ENCODE peak calls at places on chromosomes 1 and 21, in seven cellular contexts. C is body of pancreas, D is PC-9, L is GM23338, K is SK-N-MC, H is heart left ventricle, N is substantia nigra. J is an unnamed sample.

GRCh38 chr1:26833432-26834405 is 7.2 kb downstream of the ZDHHC18 start:
- DNase-seq in C (no peak), D (no peak), L (no peak), K (no peak), H (peak), N (no peak), J (no peak)

GRCh38 chr1:2125375-2126211 is 69.0 kb downstream of the FAAP20 start:
- DNase-seq in C (peak), D (no peak), L (no peak), K (no peak), H (peak), N (no peak), J (no peak)

GRCh38 chr1:11499825-11500331 is 20.9 kb downstream of the DISP3 start:
- DNase-seq in C (peak), D (no peak), L (peak), K (no peak), H (no peak), N (peak), J (no peak)

GRCh38 chr1:58718435-58718834 is 18.6 kb upstream of the MYSM1 start:
- DNase-seq in C (no peak), D (no peak), L (no peak), K (no peak), H (no peak), N (no peak), J (no peak)

GRCh38 chr1:223556414-223557124 is 108.9 kb downstream of the CAPN8 start:
- DNase-seq in C (peak), D (peak), L (peak), K (no peak), H (no peak), N (no peak), J (peak)

GRCh38 chr1:76190749-76191424 is 116.3 kb downstream of the ST6GALNAC3 start:
- DNase-seq in C (no peak), D (no peak), L (no peak), K (no peak), H (no peak), N (no peak), J (no peak)

GRCh38 chr1:44894591-44894990 is 51.5 kb upstream of the PTCH2 start:
- DNase-seq in C (no peak), D (no peak), L (no peak), K (no peak), H (no peak), N (no peak), J (no peak)

GRCh38 chr21:41884501-41885030 is 5.4 kb upstream of the PRDM15 start:
- DNase-seq in C (no peak), D (no peak), L (no peak), K (no peak), H (no peak), N (no peak), J (no peak)

GRCh38 chr21:37225440-37225839 is 41.7 kb downstream of the VPS26C start:
- DNase-seq in C (no peak), D (no peak), L (no peak), K (no peak), H (no peak), N (no peak), J (no peak)

GRCh38 chr1:209080170-209080781 is 503.2 kb upstream of the CAMK1G start:
- DNase-seq in C (no peak), D (peak), L (no peak), K (no peak), H (no peak), N (no peak), J (peak)

GRCh38 chr1:221794079-221794670 is 52.3 kb upstream of the DUSP10 start:
- DNase-seq in C (no peak), D (no peak), L (no peak), K (no peak), H (no peak), N (no peak), J (no peak)

GRCh38 chr1:58754056-58754613 is 29.7 kb downstream of the JUN start:
- DNase-seq in C (no peak), D (peak), L (no peak), K (no peak), H (no peak), N (no peak), J (no peak)

GRCh38 chr1:64245495-64245894 is 42.1 kb downstream of the UBE2U start:
- DNase-seq in C (no peak), D (no peak), L (peak), K (no peak), H (no peak), N (no peak), J (no peak)

GRCh38 chr1:106456832-106457231 is 599.6 kb upstream of the PRMT6 start:
- DNase-seq in C (no peak), D (no peak), L (no peak), K (no peak), H (no peak), N (no peak), J (no peak)

GRCh38 chr1:212423879-212424278 is 8.8 kb upstream of the NENF start:
- DNase-seq in C (no peak), D (no peak), L (no peak), K (no peak), H (no peak), N (no peak), J (no peak)

GRCh38 chr1:200802865-200803512 is 64.3 kb downstream of the CAMSAP2 start:
- DNase-seq in C (peak), D (peak), L (peak), K (peak), H (no peak), N (peak), J (peak)

GRCh38 chr1:101112051-101112770 is 86.6 kb upstream of the DPH5 start:
- DNase-seq in C (no peak), D (no peak), L (no peak), K (no peak), H (peak), N (no peak), J (no peak)

GRCh38 chr21:38797470-38797869 is 8.3 kb upstream of the ETS2 start:
- DNase-seq in C (no peak), D (peak), L (no peak), K (no peak), H (no peak), N (no peak), J (no peak)

GRCh38 chr1:162676767-162677166 is 44.5 kb downstream of the DDR2 start:
- DNase-seq in C (no peak), D (no peak), L (no peak), K (no peak), H (no peak), N (no peak), J (no peak)

GRCh38 chr1:54456921-54457529 is 50.8 kb upstream of the SSBP3 start:
- DNase-seq in C (no peak), D (no peak), L (no peak), K (no peak), H (no peak), N (no peak), J (no peak)

GRCh38 chr1:12083766-12084165 is 20.7 kb downstream of the TNFRSF8 start:
- DNase-seq in C (no peak), D (no peak), L (no peak), K (no peak), H (no peak), N (no peak), J (no peak)

GRCh38 chr1:89721351-89721750 is 88.4 kb downstream of the LRRC8C start:
- DNase-seq in C (no peak), D (no peak), L (no peak), K (peak), H (no peak), N (no peak), J (no peak)

GRCh38 chr1:185441608-185442007 is 124.6 kb upstream of the IVNS1ABP start:
- DNase-seq in C (peak), D (peak), L (no peak), K (no peak), H (no peak), N (no peak), J (peak)

GRCh38 chr1:36934061-36934460 is 100.3 kb downstream of the GRIK3 start:
- DNase-seq in C (no peak), D (no peak), L (no peak), K (no peak), H (no peak), N (no peak), J (no peak)

GRCh38 chr1:246324711-246325110 is 182.4 kb downstream of the SMYD3 start:
- DNase-seq in C (no peak), D (no peak), L (peak), K (no peak), H (no peak), N (no peak), J (peak)

GRCh38 chr21:16072176-16072575 is 342.4 kb downstream of the USP25 start:
- DNase-seq in C (no peak), D (no peak), L (no peak), K (no peak), H (no peak), N (no peak), J (no peak)

GRCh38 chr1:157505481-157506272 is 46.6 kb downstream of the FCRL5 start:
- DNase-seq in C (peak), D (no peak), L (peak), K (no peak), H (peak), N (no peak), J (peak)

GRCh38 chr1:54172614-54173312 is 20.0 kb upstream of the CDCP2 start:
- DNase-seq in C (no peak), D (no peak), L (no peak), K (no peak), H (no peak), N (no peak), J (no peak)

GRCh38 chr1:32351077-32351858 is 11.0 kb downstream of the FAM229A start:
- DNase-seq in C (peak), D (peak), L (peak), K (peak), H (peak), N (peak), J (peak)

GRCh38 chr1:25744140-25744581 is 55.8 kb upstream of the SELENON start:
- DNase-seq in C (peak), D (peak), L (peak), K (no peak), H (peak), N (no peak), J (no peak)

GRCh38 chr1:235649722-235650163 is at the start of gene GNG4:
- DNase-seq in C (no peak), D (peak), L (peak), K (no peak), H (no peak), N (no peak), J (no peak)

GRCh38 chr1:40344597-40344996 is 27.5 kb upstream of the COL9A2 start:
- DNase-seq in C (peak), D (no peak), L (peak), K (no peak), H (no peak), N (no peak), J (no peak)

GRCh38 chr1:78663916-78664315 is 14.3 kb downstream of the IFI44 start:
- DNase-seq in C (no peak), D (no peak), L (no peak), K (no peak), H (no peak), N (no peak), J (no peak)

GRCh38 chr1:40264354-40264781 is 6.3 kb downstream of the ZMPSTE24 start:
- DNase-seq in C (no peak), D (no peak), L (no peak), K (no peak), H (no peak), N (no peak), J (no peak)

GRCh38 chr1:152018537-152018936 is 18.3 kb downstream of the S100A11 start:
- DNase-seq in C (no peak), D (no peak), L (peak), K (no peak), H (no peak), N (no peak), J (no peak)

GRCh38 chr1:91546876-91547275 is 46.2 kb downstream of the CDC7 start:
- DNase-seq in C (no peak), D (no peak), L (peak), K (no peak), H (no peak), N (no peak), J (no peak)

GRCh38 chr1:108570128-108570527 is 10.2 kb downstream of the EEIG2 start:
- DNase-seq in C (no peak), D (no peak), L (peak), K (no peak), H (no peak), N (no peak), J (no peak)

GRCh38 chr1:32767641-32768040 is 49.5 kb downstream of the YARS1 start:
- DNase-seq in C (peak), D (no peak), L (no peak), K (no peak), H (no peak), N (no peak), J (no peak)

GRCh38 chr1:163632269-163632668 is 310.5 kb downstream of the NUF2 start:
- DNase-seq in C (no peak), D (no peak), L (no peak), K (no peak), H (no peak), N (no peak), J (no peak)

DNA sequence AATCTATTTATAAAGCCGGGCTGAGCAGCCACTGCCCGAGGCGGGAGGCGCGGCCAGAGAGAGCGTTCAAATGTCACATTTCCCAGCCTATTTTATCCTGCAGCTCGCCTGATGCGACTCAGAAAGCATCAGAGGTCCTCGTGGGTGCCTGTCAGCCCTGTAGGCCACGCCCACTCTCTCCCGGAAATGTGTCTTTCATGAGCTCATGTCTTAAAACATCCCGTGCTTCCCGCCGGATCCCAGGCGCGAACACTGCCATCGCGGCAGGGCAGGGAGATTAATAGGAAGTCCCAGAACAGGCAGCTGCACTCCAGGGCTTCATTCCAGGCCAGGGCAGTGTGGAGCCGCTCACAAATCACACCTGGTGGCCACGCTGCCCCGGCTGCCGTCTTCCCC is 117.5 kb downstream of the PRDM16 start:
- DNase-seq in C (peak), D (no peak), L (peak), K (no peak), H (no peak), N (no peak), J (no peak)
- H3K27ac ChIP-seq in C (peak), D (no peak), L (no peak), K (no peak), H (peak), N (no peak), J (no peak)

GRCh38 chr1:83958704-83959103 is 40.2 kb downstream of the TTLL7 start:
- DNase-seq in C (no peak), D (no peak), L (no peak), K (no peak), H (no peak), N (no peak), J (no peak)
- H3K27ac ChIP-seq in C (no peak), D (no peak), L (no peak), K (no peak), H (no peak), N (peak), J (no peak)

DNA sequence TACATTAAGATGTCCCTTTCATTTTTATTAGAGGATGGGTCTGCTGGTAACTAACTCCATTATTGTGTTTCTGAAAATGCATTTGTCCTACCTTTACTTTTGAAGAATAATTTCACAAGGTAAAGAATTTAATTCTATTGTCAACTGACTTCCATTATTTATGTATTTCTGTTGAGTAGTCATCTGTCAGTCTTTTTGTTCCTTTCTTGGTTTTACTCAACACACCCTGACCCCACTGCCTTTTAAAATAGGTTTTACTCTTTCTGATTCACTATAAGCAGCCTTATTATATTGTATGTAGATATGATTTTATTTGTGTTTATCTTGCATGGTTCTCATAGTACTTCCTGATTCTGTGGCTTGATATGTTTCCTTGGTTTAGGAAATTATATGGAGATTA is 237.5 kb downstream of the TGFB2 start:
- DNase-seq in C (no peak), D (no peak), L (no peak), K (no peak), H (no peak), N (no peak), J (no peak)
- H3K27ac ChIP-seq in C (no peak), D (no peak), L (no peak), K (no peak), H (no peak), N (no peak), J (no peak)

GRCh38 chr1:51616490-51616889 is 402 bp upstream of the OSBPL9 start:
- DNase-seq in C (no peak), D (no peak), L (no peak), K (no peak), H (no peak), N (no peak), J (no peak)

GRCh38 chr1:51620470-51620869 is 3.6 kb downstream of the OSBPL9 start:
- DNase-seq in C (no peak), D (no peak), L (no peak), K (no peak), H (no peak), N (no peak), J (no peak)

GRCh38 chr1:51616903-51617708 is at the start of gene OSBPL9:
- DNase-seq in C (peak), D (peak), L (peak), K (peak), H (peak), N (peak), J (peak)

GRCh38 chr1:51621161-51621560 is 4.3 kb downstream of the OSBPL9 start:
- DNase-seq in C (no peak), D (peak), L (peak), K (no peak), H (no peak), N (no peak), J (no peak)

GRCh38 chr1:51618715-51619114 is 1.8 kb downstream of the OSBPL9 start:
- DNase-seq in C (no peak), D (no peak), L (no peak), K (no peak), H (no peak), N (no peak), J (no peak)
- H3K27ac ChIP-seq in C (no peak), D (peak), L (no peak), K (no peak), H (no peak), N (no peak), J (no peak)

DNA sequence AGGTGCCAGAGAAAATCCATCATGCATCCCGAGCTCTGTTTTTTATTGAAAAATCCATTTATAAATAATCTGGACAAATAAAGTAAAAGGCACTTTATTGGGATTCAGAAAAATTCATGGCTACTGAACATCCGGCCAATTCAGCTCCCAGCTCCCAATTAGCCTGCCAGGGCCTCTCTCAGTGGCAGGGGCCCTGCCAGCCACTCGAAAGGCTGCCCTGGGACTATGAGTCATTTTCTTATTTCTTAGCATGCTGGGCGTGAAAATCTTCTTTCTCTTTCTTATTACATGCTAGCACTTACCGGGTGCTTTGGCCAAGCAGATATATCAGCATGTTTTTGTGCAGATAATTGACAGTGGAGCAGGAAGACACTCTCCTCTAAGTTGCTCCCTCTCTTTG is 283.3 kb downstream of the CAMTA1 start:
- DNase-seq in C (no peak), D (no peak), L (no peak), K (no peak), H (no peak), N (no peak), J (no peak)
- H3K27ac ChIP-seq in C (no peak), D (no peak), L (no peak), K (no peak), H (no peak), N (no peak), J (no peak)

GRCh38 chr1:27891196-27891889 is 19.0 kb downstream of the THEMIS2 start:
- DNase-seq in C (no peak), D (no peak), L (no peak), K (no peak), H (no peak), N (no peak), J (no peak)
- H3K27ac ChIP-seq in C (no peak), D (no peak), L (peak), K (no peak), H (no peak), N (peak), J (no peak)

GRCh38 chr21:14383596-14384210 is 757 bp upstream of the HSPA13 start:
- DNase-seq in C (no peak), D (no peak), L (peak), K (no peak), H (no peak), N (peak), J (no peak)

GRCh38 chr21:14388282-14388681 is 5.3 kb upstream of the HSPA13 start:
- DNase-seq in C (no peak), D (no peak), L (no peak), K (no peak), H (no peak), N (no peak), J (no peak)

GRCh38 chr21:14382486-14382834 is 486 bp downstream of the HSPA13 start:
- DNase-seq in C (peak), D (no peak), L (peak), K (no peak), H (no peak), N (no peak), J (no peak)

GRCh38 chr21:14382835-14383595 is at the start of gene HSPA13:
- DNase-seq in C (peak), D (peak), L (peak), K (peak), H (peak), N (peak), J (peak)

GRCh38 chr21:14384453-14384852 is 1.5 kb upstream of the HSPA13 start:
- DNase-seq in C (no peak), D (no peak), L (no peak), K (no peak), H (no peak), N (no peak), J (no peak)
- H3K27ac ChIP-seq in C (no peak), D (no peak), L (no peak), K (no peak), H (no peak), N (no peak), J (no peak)